ENCODE peak calls at places on chromosomes 6 and 20, in six cellular contexts. U, Z, W, D, N and I are unnamed samples.

GRCh38 chr20:25294459-25295385 is 46.8 kb downstream of the PYGB start:
- DNase-seq in D (peak; percentile 70), N (peak; percentile 30), Z (no peak), W (peak; percentile 78), U (peak; percentile 41), I (no peak)

GRCh38 chr20:45153147-45153546 is 21.6 kb upstream of the PI3 start:
- DNase-seq in Z (no peak), D (no peak), W (no peak), U (no peak), N (no peak), I (no peak)

GRCh38 chr6:116461075-116461474 is at the start of gene CALHM6:
- DNase-seq in D (no peak), N (no peak), Z (no peak), W (no peak), U (no peak), I (no peak)

GRCh38 chr6:68876792-68877493 is 241.9 kb downstream of the ADGRB3 start:
- DNase-seq in U (no peak), N (no peak), Z (peak; percentile 15), D (no peak), W (peak; percentile 23), I (no peak)

GRCh38 chr6:29531668-29532067 is 27.9 kb downstream of the UBD start:
- DNase-seq in D (no peak), N (no peak), U (no peak), Z (no peak), W (peak; percentile 56), I (no peak)

GRCh38 chr6:53496797-53497196 is 48.1 kb downstream of the GCLC start:
- DNase-seq in D (no peak), W (no peak), U (no peak), Z (no peak), N (no peak), I (no peak)

GRCh38 chr6:9131616-9132015 is 696.3 kb upstream of the SLC35B3 start:
- DNase-seq in U (peak; percentile 40), Z (no peak), D (no peak), W (no peak), N (no peak), I (peak; percentile 19)

GRCh38 chr6:87993331-87993730 is 54.3 kb upstream of the SPACA1 start:
- DNase-seq in N (no peak), D (no peak), Z (no peak), U (no peak), W (no peak), I (no peak)

GRCh38 chr6:30150671-30151395 is 10.2 kb downstream of the TRIM10 start:
- DNase-seq in W (no peak), U (no peak), N (no peak), D (no peak), Z (no peak), I (no peak)

GRCh38 chr20:52727740-52728456 is 244.3 kb upstream of the TSHZ2 start:
- DNase-seq in W (no peak), U (no peak), N (no peak), D (no peak), Z (no peak), I (no peak)

GRCh38 chr20:48196486-48196885 is 411.2 kb upstream of the SULF2 start:
- DNase-seq in W (no peak), Z (no peak), N (no peak), U (no peak), D (no peak), I (no peak)